ENCODE peak calls at places on chromosomes 3 and 15, in four cellular contexts. One of them, this sample, is unnamed.
A peak's percentile ranks its signal among the peaks of the same experiment; 100 is the strongest.

GRCh38 chr15:82944840-82945239 is 7.7 kb downstream of the HOMER2 start:
- DNase-seq in IMR-90: no peak
- DNase-seq in tibial nerve: no peak
- DNase-seq in heart left ventricle: no peak
- DNase-seq in this sample: no peak

GRCh38 chr3:171457263-171458055 is 2.7 kb downstream of the TNIK start:
- DNase-seq in tibial nerve: no peak
- DNase-seq in heart left ventricle: no peak
- DNase-seq in IMR-90: no peak
- DNase-seq in this sample: no peak

GRCh38 chr15:51801391-51801835 is 28.0 kb upstream of the TMOD3 start:
- DNase-seq in IMR-90: peak; percentile 18
- DNase-seq in tibial nerve: no peak
- DNase-seq in heart left ventricle: peak; percentile 40
- DNase-seq in this sample: peak; percentile 69

GRCh38 chr3:143644370-143645089 is 203.7 kb downstream of the SLC9A9 start:
- DNase-seq in IMR-90: peak; percentile 59
- DNase-seq in heart left ventricle: no peak
- DNase-seq in tibial nerve: no peak
- DNase-seq in this sample: peak; percentile 46

GRCh38 chr3:15495461-15496340 is 25.8 kb downstream of the COLQ start:
- DNase-seq in IMR-90: no peak
- DNase-seq in tibial nerve: no peak
- DNase-seq in heart left ventricle: no peak
- DNase-seq in this sample: no peak

GRCh38 chr3:124747111-124747981 is 17.1 kb downstream of the UMPS start:
- DNase-seq in heart left ventricle: no peak
- DNase-seq in tibial nerve: no peak
- DNase-seq in IMR-90: no peak
- DNase-seq in this sample: no peak

GRCh38 chr3:67077656-67078055 is 79.5 kb downstream of the KBTBD8 start:
- DNase-seq in tibial nerve: no peak
- DNase-seq in heart left ventricle: no peak
- DNase-seq in IMR-90: peak; percentile 63
- DNase-seq in this sample: no peak

GRCh38 chr3:151268267-151269235 is 9.8 kb downstream of the P2RY14 start:
- DNase-seq in heart left ventricle: no peak
- DNase-seq in tibial nerve: no peak
- DNase-seq in IMR-90: peak; percentile 28
- DNase-seq in this sample: no peak

GRCh38 chr15:44468713-44469385 is 41.4 kb downstream of the CTDSPL2 start:
- DNase-seq in tibial nerve: no peak
- DNase-seq in heart left ventricle: no peak
- DNase-seq in IMR-90: peak; percentile 83
- DNase-seq in this sample: peak; percentile 15

DNA sequence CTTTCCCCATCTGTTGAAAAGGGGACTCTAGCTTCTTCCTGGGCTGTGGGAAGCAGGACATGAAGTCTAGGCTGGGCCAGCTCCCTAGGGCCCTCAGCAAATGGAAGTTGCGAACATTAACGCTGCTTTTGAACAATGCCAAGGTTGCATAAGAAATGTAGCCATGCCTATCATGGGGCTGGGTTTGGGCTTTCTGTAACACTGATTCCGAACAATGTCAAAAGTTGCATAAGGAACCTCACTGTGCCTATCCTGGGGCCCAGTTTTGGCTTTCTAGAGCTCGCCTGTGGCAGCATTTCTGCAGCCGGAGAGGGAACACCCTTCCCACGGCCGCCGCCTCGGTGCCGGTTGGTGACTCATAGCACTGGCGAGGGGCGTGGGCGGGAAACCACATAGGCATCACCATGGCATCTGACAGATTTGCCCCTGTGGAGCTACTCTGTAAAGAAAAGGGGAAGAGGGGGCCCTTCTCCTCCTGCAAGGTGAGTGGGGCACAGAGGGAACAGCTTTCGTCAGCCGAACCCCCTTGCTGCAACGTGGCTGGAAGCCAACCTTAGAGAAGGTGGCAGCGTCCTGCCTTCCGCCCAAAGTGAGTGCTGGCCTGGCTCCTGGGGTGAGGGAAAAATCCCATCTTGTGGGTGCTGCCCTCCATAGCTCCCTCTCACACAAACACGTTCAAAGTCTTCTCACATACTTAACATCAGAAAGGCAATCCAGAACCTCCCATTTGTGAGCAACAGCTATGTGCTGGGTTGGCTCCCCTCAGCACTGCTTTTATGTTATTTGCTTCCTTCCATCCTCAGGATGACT is 46.6 kb upstream of the ATP2B2 start:
- DNase-seq in heart left ventricle: no peak
- DNase-seq in tibial nerve: peak; percentile 42
- DNase-seq in IMR-90: peak; percentile 19
- DNase-seq in this sample: peak; percentile 25
- TF ChIP-seq POLR2A in heart left ventricle: no peak
- TF ChIP-seq POLR2A in tibial nerve: no peak
- TF ChIP-seq POLR2A in IMR-90: no peak
- TF ChIP-seq POLR2A in this sample: no peak

DNA sequence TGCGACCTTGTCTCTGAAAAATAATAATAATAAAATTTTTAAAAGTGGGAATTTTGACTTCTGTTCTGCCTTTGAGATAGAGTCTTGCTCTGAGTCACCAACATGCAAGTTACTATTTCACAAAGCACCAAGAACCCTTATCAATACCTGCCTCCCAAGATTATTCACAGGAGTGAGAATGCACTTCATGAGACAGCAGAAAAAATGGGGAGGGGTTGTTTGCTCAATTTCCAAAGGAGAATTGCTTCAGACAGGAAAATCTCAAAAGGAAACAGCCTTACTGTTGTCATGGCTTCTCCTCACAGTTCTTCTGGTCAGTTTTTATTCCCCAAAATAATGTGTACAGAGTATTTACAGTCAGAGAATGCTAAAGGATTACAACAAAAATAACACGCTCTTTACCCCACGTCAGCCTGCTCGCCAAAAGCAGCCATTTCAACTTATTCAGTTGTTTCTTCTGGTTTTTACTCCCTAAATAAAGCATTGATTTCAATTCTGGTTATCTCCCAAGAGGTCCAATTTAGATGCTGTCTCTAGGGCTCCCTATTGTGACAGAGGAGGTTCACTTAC is 89.0 kb downstream of the PPCDC start:
- DNase-seq in heart left ventricle: no peak
- DNase-seq in IMR-90: no peak
- DNase-seq in tibial nerve: no peak
- DNase-seq in this sample: peak; percentile 56
- H3K27ac ChIP-seq in heart left ventricle: no peak overlapping the region
- H3K27ac ChIP-seq in IMR-90: no peak overlapping the region
- H3K27ac ChIP-seq in tibial nerve: no peak overlapping the region
- H3K27ac ChIP-seq in this sample: no peak overlapping the region

GRCh38 chr15:34366271-34367043 is 539 bp downstream of the LPCAT4 start:
- DNase-seq in tibial nerve: peak; percentile 22
- DNase-seq in heart left ventricle: peak; percentile 81
- DNase-seq in IMR-90: peak; percentile 36
- DNase-seq in this sample: peak; percentile 85
- TF ChIP-seq POLR2A in tibial nerve: no peak
- TF ChIP-seq POLR2A in heart left ventricle: no peak
- TF ChIP-seq POLR2A in IMR-90: no peak
- TF ChIP-seq POLR2A in this sample: no peak

GRCh38 chr15:73751481-73751880 is 1.7 kb downstream of the INSYN1 start:
- DNase-seq in IMR-90: no peak
- DNase-seq in tibial nerve: no peak
- DNase-seq in heart left ventricle: no peak
- DNase-seq in this sample: no peak
- H3K27ac ChIP-seq in IMR-90: no peak overlapping the region
- H3K27ac ChIP-seq in tibial nerve: no peak overlapping the region
- H3K27ac ChIP-seq in heart left ventricle: peak overlapping the region; percentile 51
- H3K27ac ChIP-seq in this sample: no peak overlapping the region

DNA sequence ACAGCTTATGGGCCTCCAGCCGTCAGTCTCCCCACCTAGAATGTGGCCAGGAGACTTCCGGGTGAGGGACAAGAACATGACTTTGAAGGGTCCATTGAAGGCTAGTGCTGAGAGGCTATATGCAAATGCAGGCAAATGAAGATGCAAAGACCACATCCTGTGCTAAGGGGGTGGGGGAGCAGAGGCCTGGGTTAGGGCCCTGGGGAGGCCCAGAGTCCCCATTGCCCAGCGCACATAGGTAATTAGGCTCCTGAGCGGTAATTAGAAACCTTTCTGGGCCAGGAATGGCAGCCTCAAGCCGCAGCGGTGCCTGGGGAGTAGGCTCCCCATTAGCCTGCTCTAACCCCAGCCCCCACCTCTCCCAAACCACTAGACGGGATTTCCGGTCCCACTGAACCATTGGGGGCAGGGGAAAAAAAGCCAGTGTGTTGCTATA is 6.9 kb downstream of the CSK start:
- DNase-seq in IMR-90: no peak
- DNase-seq in heart left ventricle: no peak
- DNase-seq in tibial nerve: no peak
- DNase-seq in this sample: no peak
- TF ChIP-seq POLR2A in IMR-90: no peak
- TF ChIP-seq POLR2A in heart left ventricle: no peak
- TF ChIP-seq POLR2A in tibial nerve: no peak
- TF ChIP-seq POLR2A in this sample: no peak

DNA sequence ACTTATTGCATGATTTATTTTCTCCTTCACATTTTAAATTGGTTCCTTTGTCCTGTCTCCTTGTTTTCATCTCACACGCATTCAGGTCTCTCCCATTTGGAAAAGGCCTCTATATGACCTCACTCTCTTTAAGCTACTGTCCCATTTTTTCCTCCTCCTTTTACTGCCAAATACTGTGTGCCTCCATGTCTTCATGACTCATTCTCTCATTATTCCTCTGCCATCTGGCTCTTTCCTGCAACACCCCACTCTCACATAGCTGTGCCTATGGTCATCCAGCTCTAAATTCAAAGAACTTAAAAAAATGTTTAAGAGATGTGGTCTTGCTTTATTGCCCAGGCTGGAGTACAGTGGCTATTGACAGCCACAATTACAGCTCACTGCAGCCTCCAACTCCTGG is 48.0 kb downstream of the TYRO3 start:
- DNase-seq in heart left ventricle: no peak
- DNase-seq in tibial nerve: no peak
- DNase-seq in IMR-90: peak; percentile 97
- DNase-seq in this sample: no peak
- H3K27ac ChIP-seq in heart left ventricle: no peak overlapping the region
- H3K27ac ChIP-seq in tibial nerve: no peak overlapping the region
- H3K27ac ChIP-seq in IMR-90: no peak overlapping the region
- H3K27ac ChIP-seq in this sample: no peak overlapping the region

DNA sequence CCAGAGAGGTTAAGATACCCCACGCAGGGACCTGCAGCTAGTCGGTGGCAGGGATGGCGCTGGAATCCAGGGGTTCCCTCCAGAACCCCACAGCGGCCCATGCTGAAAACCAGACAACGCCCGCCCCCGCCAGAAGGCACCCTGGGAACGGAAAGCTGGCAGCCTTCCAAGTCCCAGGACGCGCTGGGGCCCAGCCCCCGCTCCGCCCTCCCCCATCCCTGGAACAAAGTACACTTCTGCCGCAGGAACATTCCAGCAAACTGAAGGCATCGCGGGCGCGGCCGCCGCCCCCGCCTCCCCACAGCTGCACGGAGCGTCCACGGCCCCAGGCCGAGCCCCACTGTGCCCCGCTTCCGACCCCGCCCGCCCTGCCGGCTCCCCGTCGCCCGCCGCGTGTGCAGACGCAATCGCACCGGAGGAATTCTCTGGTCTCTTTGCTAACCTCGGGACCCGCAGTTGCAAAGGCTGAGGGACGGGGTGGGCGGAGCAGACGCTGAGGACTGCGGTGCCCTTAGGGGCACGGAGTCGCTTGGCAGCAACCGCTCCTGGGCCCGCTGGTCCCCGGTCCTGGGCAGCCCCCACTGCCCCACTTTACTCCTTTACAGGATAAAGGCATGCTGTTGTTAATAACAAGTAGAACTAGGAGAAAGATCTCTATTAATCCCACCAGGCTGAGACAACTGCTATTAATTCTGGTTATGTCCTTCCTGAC is 44.8 kb upstream of the RNU6-1 start:
- DNase-seq in tibial nerve: peak; percentile 77
- DNase-seq in IMR-90: peak; percentile 54
- DNase-seq in heart left ventricle: peak; percentile 90
- DNase-seq in this sample: peak; percentile 88
- TF ChIP-seq POLR2A in tibial nerve: no peak
- TF ChIP-seq POLR2A in IMR-90: no peak
- TF ChIP-seq POLR2A in heart left ventricle: no peak
- TF ChIP-seq POLR2A in this sample: peak; percentile 41

DNA sequence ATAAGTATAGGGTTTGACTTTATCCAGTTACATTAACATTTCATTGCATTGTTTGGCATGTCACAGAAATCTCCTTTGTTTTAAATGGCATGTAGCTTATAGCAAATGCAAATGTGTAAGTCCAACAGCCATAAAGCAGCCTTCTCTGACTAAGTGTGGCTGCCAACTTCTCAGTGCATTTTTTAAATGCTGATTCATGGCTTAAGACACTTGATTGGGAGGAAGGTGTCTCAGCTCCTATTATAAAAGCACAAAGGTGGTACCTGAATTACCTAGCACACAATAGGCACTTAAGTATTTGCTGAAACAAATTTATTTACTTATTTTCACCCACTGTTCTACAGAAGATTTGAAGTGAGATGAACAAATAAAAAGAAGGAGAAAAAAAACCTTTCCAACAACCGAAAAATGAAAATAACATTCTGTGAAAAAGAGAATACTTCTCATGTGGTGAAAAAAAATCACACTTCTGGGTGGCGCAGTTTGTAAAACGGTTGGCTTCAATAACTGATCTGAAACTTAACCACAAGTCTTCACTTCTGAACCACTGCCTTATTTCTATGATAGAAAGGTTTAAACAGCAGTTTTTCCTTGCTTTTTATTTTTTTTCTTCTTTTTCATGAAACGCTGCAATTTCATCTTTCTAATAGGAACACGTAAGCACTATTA is 105.5 kb upstream of the ICE2 start:
- DNase-seq in tibial nerve: no peak
- DNase-seq in IMR-90: no peak
- DNase-seq in heart left ventricle: no peak
- DNase-seq in this sample: no peak
- H3K27ac ChIP-seq in tibial nerve: no peak overlapping the region
- H3K27ac ChIP-seq in IMR-90: no peak overlapping the region
- H3K27ac ChIP-seq in heart left ventricle: no peak overlapping the region
- H3K27ac ChIP-seq in this sample: no peak overlapping the region

This sample was measured in A549.